ENCODE peak calls at places on chromosomes 11 and 22, in five cellular contexts. K is A549, C is HepG2, D is K562, I is H1. Z is an unnamed sample.
A peak's percentile ranks its signal among the peaks of the same experiment; 100 is the strongest.

GRCh38 chr11:118084247-118084646 is 2.5 kb downstream of the SMIM35 start:
- DNase-seq in K (no peak), C (peak; percentile 32), D (no peak), I (no peak), Z (no peak)

GRCh38 chr22:39984750-39985149 is 10.0 kb upstream of the FAM83F start:
- DNase-seq in K (no peak), C (no peak), D (no peak), I (no peak), Z (no peak)

GRCh38 chr11:11988099-11988651 is 20.3 kb downstream of the DKK3 start:
- DNase-seq in K (no peak), C (no peak), D (no peak), I (no peak), Z (peak; percentile 87)

GRCh38 chr11:63564785-63565350 is 1.7 kb upstream of the PLAAT2 start:
- DNase-seq in K (no peak), C (no peak), D (no peak), I (no peak), Z (no peak)

GRCh38 chr22:35330258-35330861 is 30.7 kb downstream of the TOM1 start:
- DNase-seq in K (no peak), C (no peak), D (no peak), I (no peak), Z (peak; percentile 86)

GRCh38 chr11:65316979-65317786 is 2.5 kb downstream of the CDC42EP2 start:
- DNase-seq in K (no peak), C (peak; percentile 77), D (no peak), I (no peak), Z (peak; percentile 84)

GRCh38 chr11:47408598-47409439 is 429 bp downstream of the SLC39A13 start:
- DNase-seq in K (peak; percentile 35), C (no peak), D (no peak), I (no peak), Z (peak; percentile 87)

GRCh38 chr22:48404004-48404403 is 1423.7 kb downstream of the BRD1 start:
- DNase-seq in K (no peak), C (no peak), D (no peak), I (no peak), Z (no peak)

GRCh38 chr11:65944191-65944590 is 1.1 kb upstream of the TSGA10IP start:
- DNase-seq in K (no peak), C (no peak), D (no peak), I (no peak), Z (no peak)

GRCh38 chr11:103709366-103709765 is 327.1 kb upstream of the DDI1 start:
- DNase-seq in K (no peak), C (no peak), D (no peak), I (no peak), Z (no peak)

GRCh38 chr22:33000342-33001280 is 57.6 kb downstream of the SYN3 start:
- DNase-seq in K (peak; percentile 8), C (peak; percentile 15), D (peak; percentile 52), I (peak; percentile 74), Z (peak; percentile 32)

GRCh38 chr11:63536669-63537292 is at the start of gene PLAAT4:
- DNase-seq in K (no peak), C (peak; percentile 16), D (no peak), I (no peak), Z (peak; percentile 58)

GRCh38 chr11:3243880-3244279 is 11.7 kb upstream of the MRGPRE start:
- DNase-seq in K (no peak), C (no peak), D (no peak), I (no peak), Z (no peak)

GRCh38 chr11:14499178-14499559 is 442 bp downstream of the COPB1 start:
- DNase-seq in K (peak; percentile 27), C (peak; percentile 12), D (no peak), I (no peak), Z (peak; percentile 10)

GRCh38 chr11:63629426-63629825 is 15.2 kb upstream of the PLAAT3 start:
- DNase-seq in K (no peak), C (no peak), D (no peak), I (no peak), Z (no peak)

GRCh38 chr11:128580612-128581011 is 6.7 kb downstream of the ETS1 start:
- DNase-seq in K (no peak), C (no peak), D (no peak), I (no peak), Z (no peak)

GRCh38 chr11:128581908-128582307 is 5.5 kb downstream of the ETS1 start:
- DNase-seq in K (no peak), C (no peak), D (no peak), I (no peak), Z (no peak)

GRCh38 chr11:128579790-128580504 is 7.4 kb downstream of the ETS1 start:
- DNase-seq in K (no peak), C (no peak), D (no peak), I (no peak), Z (peak; percentile 79)

GRCh38 chr11:128584253-128584652 is 3.1 kb downstream of the ETS1 start:
- DNase-seq in K (no peak), C (no peak), D (no peak), I (no peak), Z (no peak)

GRCh38 chr11:128582496-128583366 is 4.6 kb downstream of the ETS1 start:
- DNase-seq in K (peak; percentile 15), C (no peak), D (no peak), I (peak; percentile 50), Z (peak; percentile 98)
- TF ChIP-seq MAFK in K (peak; percentile 4), C (no peak), D (no peak), I (no peak), Z (peak; percentile 8)

GRCh38 chr11:119424276-119424675 is 1.3 kb upstream of the THY1 start:
- DNase-seq in K (no peak), C (no peak), D (no peak), I (no peak), Z (no peak)

GRCh38 chr11:119421941-119422504 is 949 bp downstream of the THY1 start:
- DNase-seq in K (no peak), C (no peak), D (no peak), I (no peak), Z (peak; percentile 24)

GRCh38 chr11:119424775-119425174 is 1.8 kb upstream of the THY1 start:
- DNase-seq in K (no peak), C (no peak), D (no peak), I (no peak), Z (no peak)

GRCh38 chr11:119422505-119423416 is at the start of gene THY1:
- DNase-seq in K (no peak), C (no peak), D (no peak), I (no peak), Z (peak; percentile 64)

DNA sequence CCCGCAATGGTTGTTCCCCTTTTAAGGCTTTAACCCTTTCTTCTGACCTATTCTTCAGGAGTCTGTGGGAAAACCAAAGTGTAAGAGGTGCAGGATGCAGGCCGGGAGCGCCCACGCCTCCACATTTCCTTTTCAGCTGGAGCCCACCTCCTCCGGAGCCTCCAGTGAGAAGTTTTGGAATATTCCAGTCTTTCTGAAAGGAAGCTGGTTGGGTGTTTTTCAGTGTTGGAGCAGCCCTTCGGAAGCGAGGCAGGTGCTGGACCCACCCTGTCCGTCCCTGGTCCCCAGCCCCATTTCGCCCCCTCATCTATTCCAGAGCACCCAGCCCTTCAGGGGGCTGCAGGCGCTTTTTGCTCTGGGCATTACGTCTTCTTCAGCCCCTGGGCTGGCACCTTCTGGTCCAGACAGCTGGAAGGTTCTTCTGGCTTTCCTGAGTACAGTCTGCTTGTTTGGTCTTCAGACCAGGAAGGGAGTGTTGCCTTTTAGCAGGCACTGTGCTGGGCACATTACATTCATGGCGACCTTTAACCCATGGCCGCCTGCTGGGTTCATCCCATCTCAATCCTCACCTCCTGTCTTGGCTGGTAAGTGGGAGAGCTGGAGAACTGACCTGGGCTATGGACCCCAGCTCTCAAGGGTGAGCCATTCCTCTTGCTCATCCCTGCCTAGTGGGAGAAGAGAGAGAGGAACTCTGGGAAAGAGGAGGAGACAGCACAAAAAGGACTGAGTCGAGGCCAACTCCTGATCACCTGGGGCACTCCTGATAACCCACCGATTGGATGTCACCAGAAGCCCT is 685 bp upstream of the THY1 start:
- DNase-seq in K (no peak), C (no peak), D (no peak), I (no peak), Z (peak; percentile 13)
- TF ChIP-seq MAFK in K (no peak), C (no peak), D (no peak), I (no peak), Z (no peak)

DNA sequence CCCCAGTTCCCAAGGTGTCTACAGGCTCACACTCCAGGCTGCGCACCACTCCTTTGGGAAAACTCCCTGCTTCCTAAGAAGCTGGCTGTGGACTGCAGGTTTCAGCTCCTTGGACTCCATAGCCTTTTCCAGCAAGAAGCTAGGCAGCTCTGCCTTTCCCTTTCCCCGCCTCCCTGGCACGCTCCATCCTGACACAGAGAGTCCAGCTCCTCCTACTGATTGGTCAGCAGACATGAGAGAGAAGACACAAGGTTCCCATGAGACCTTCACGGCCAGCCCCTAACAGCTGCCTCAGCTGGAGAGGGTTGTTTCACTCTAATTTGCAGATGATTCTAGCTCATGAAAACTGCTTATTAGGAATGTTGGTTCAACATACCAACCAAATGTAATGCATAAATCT is 27.6 kb downstream of the TENM4 start:
- DNase-seq in K (no peak), C (no peak), D (no peak), I (no peak), Z (peak; percentile 94)
- TF ChIP-seq MAFK in K (no peak), C (no peak), D (no peak), I (no peak), Z (peak; percentile 20)

GRCh38 chr11:72641522-72641899 is 32.7 kb downstream of the PDE2A start:
- DNase-seq in K (no peak), C (no peak), D (no peak), I (no peak), Z (no peak)

GRCh38 chr11:72643547-72643946 is 30.7 kb downstream of the PDE2A start:
- DNase-seq in K (peak; percentile 71), C (no peak), D (no peak), I (no peak), Z (no peak)

GRCh38 chr11:72642815-72643511 is 31.3 kb downstream of the PDE2A start:
- DNase-seq in K (peak; percentile 80), C (no peak), D (peak; percentile 83), I (peak; percentile 19), Z (peak; percentile 11)

GRCh38 chr11:72639475-72640375 is 34.5 kb downstream of the PDE2A start:
- DNase-seq in K (no peak), C (no peak), D (no peak), I (no peak), Z (no peak)

DNA sequence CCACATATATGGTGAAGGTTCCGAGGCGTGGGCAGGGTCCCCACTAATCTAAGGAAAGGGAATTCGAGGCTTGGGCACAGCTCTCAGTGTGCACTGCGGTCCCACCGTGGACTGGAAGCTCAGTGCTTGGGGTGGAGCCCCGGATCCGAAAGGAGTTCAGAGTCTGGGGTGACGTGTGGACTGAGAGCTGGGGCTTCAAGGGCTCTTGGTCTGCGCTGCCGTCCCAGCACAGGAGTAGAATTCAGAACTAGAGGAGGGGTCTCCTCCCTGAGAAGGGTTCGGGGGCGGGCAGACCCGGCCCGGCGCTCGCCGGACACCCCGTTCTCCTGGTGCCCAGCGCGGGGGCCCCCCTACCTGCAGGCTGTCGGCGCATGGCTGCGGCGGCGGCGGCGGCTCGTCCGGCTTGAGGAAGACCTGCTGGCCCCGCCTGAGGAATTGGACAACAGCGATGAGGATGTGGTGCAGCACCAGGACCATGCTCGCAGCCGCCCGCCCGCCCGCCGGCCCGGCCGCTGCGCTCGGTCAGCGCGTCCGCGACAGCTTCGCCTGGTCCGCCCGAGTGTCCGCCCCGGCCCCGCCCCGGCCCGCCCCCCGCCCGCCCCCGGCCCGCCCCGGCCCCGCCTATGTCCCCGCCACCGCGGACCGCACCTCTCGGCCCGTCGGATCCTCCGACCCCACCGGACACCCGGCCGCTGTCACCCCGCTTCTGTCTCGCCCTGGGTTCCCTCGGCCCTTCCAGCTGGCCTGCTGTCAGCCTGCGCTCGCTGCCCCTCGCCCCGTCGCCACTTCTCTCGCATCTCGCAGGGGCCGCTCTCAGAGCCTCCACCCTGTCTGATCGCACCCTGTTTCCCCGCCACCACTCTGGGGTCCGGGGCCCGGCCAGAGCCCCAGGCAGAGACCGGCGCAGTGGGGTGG is 32.1 kb downstream of the PDE2A start:
- DNase-seq in K (peak; percentile 69), C (no peak), D (peak; percentile 89), I (no peak), Z (no peak)
- TF ChIP-seq MAFK in K (no peak), C (no peak), D (no peak), I (no peak), Z (no peak)

Z was measured in IMR-90.